ENCODE peak calls at places on chromosome 15, in eight cellular contexts. R, V, D, Q, S, X, C and U are unnamed samples.

GRCh38 chr15:85753261-85753660 is 41.5 kb downstream of the KLHL25 start:
- DNase-seq in R (no peak), V (no peak), D (no peak), Q (no peak), S (peak; percentile 33), X (no peak), C (no peak), U (no peak)

GRCh38 chr15:101014921-101015841 is 96.0 kb downstream of the LRRK1 start:
- DNase-seq in R (peak; percentile 76), V (peak; percentile 80), D (peak; percentile 22), Q (peak; percentile 77), S (peak; percentile 91), X (peak; percentile 50), C (peak; percentile 82), U (peak; percentile 95)

GRCh38 chr15:87362531-87362930 is 894.0 kb downstream of the NTRK3 start:
- DNase-seq in R (no peak), V (no peak), D (no peak), Q (no peak), S (no peak), X (peak; percentile 43), C (no peak), U (no peak)

GRCh38 chr15:49415638-49416037 is 7.4 kb upstream of the FGF7 start:
- DNase-seq in R (no peak), V (no peak), D (no peak), Q (no peak), S (no peak), X (peak; percentile 81), C (no peak), U (no peak)

GRCh38 chr15:64903331-64903950 is 8.3 kb upstream of the ANKDD1A start:
- DNase-seq in R (no peak), V (no peak), D (no peak), Q (no peak), S (no peak), X (no peak), C (no peak), U (no peak)

GRCh38 chr15:44584162-44584749 is 47.3 kb downstream of the EIF3J start:
- DNase-seq in R (peak; percentile 43), V (peak; percentile 54), D (peak; percentile 18), Q (peak; percentile 52), S (no peak), X (peak; percentile 9), C (no peak), U (peak; percentile 63)

GRCh38 chr15:48802867-48803266 is 8.0 kb downstream of the CEP152 start:
- DNase-seq in R (no peak), V (no peak), D (no peak), Q (no peak), S (no peak), X (peak; percentile 97), C (no peak), U (no peak)

GRCh38 chr15:65385868-65386253 is 8.1 kb upstream of the IGDCC3 start:
- DNase-seq in R (no peak), V (no peak), D (no peak), Q (no peak), S (no peak), X (no peak), C (no peak), U (no peak)

GRCh38 chr15:100831466-100831865 is 48.2 kb upstream of the ALDH1A3 start:
- DNase-seq in R (no peak), V (no peak), D (no peak), Q (no peak), S (no peak), X (no peak), C (no peak), U (no peak)

GRCh38 chr15:42148808-42149492 is 7.5 kb downstream of the PLA2G4F start:
- DNase-seq in R (peak; percentile 74), V (no peak), D (no peak), Q (no peak), S (no peak), X (no peak), C (no peak), U (peak; percentile 28)

GRCh38 chr15:100170280-100170654 is 171.5 kb downstream of the ADAMTS17 start:
- DNase-seq in R (no peak), V (no peak), D (no peak), Q (peak; percentile 44), S (no peak), X (no peak), C (no peak), U (peak; percentile 16)

GRCh38 chr15:45544266-45545023 is 21.9 kb upstream of the SLC30A4 start:
- DNase-seq in R (no peak), V (no peak), D (no peak), Q (no peak), S (no peak), X (no peak), C (no peak), U (no peak)

GRCh38 chr15:47301481-47301880 is 415.8 kb upstream of the SEMA6D start:
- DNase-seq in R (peak; percentile 39), V (no peak), D (no peak), Q (no peak), S (no peak), X (no peak), C (peak; percentile 87), U (no peak)

GRCh38 chr15:95850837-95851236 is 479.7 kb upstream of the NR2F2 start:
- DNase-seq in R (peak; percentile 13), V (no peak), D (no peak), Q (no peak), S (no peak), X (no peak), C (no peak), U (no peak)

DNA sequence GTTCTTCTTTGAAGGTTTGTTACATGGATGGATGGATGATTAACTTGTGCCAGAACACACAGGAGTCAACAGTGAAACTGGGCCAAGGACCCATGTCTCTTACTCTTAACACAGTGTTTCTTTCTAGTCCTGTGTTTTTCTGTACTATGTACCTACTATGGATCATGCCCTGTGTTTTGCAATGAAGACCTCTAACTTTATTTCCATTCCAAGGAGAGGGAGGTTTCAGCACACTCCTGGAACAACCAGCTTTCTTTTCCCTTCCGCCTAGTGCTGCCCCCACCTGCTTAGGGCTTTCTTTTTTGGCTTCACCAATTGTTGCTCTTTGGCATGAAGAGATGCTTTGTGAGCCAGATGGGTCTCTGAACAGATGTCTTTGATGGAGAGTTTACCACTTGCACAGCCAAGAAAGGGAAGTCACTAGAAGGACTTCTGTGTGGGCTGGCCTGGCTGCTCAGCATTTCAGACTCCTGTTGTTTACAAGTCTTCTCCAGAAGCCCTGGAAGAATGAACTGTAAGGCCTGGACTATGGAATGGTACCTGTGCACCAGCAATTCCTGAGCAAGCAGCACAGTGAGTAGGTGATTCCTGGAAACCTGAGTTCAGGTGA is 44.5 kb downstream of the SNAPC5 start:
- DNase-seq in R (no peak), V (no peak), D (no peak), Q (no peak), S (no peak), X (no peak), C (no peak), U (no peak)
- H3K4me3 ChIP-seq in R (no peak overlapping the region), V (no peak overlapping the region), D (no peak overlapping the region), Q (no peak overlapping the region), S (no peak overlapping the region), X (no peak overlapping the region), C (no peak overlapping the region), U (no peak overlapping the region)

GRCh38 chr15:30033211-30033610 is 49.5 kb upstream of the GOLGA8J start:
- DNase-seq in R (no peak), V (no peak), D (no peak), Q (no peak), S (no peak), X (no peak), C (no peak), U (no peak)

GRCh38 chr15:30030350-30030749 is 52.4 kb upstream of the GOLGA8J start:
- DNase-seq in R (no peak), V (no peak), D (no peak), Q (no peak), S (no peak), X (no peak), C (no peak), U (no peak)

GRCh38 chr15:30036304-30036703 is 46.5 kb upstream of the GOLGA8J start:
- DNase-seq in R (no peak), V (no peak), D (no peak), Q (no peak), S (no peak), X (no peak), C (no peak), U (no peak)

GRCh38 chr15:30038667-30039523 is 43.9 kb upstream of the GOLGA8J start:
- DNase-seq in R (no peak), V (no peak), D (no peak), Q (no peak), S (no peak), X (no peak), C (no peak), U (no peak)

DNA sequence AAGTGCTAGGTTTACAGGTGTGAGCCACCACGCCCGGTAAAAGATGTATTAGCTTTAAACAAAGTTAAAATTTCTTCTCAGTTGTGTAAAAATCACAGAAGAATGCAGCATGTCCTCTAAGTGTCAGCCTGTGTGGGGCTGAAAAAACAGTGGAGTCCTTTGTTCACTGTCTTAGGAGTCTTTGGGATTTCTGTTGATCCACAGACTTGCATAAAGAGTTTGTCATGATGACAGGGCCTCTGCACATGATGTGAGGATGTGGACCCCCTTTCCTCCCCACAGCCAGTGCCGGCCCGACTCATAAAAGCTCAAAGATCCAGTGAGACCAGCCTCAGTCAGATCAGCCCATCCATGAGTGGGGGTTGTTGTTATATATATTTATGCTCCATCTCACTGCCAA is 49.0 kb upstream of the GOLGA8J start:
- DNase-seq in R (no peak), V (no peak), D (no peak), Q (no peak), S (no peak), X (no peak), C (no peak), U (no peak)
- H3K27me3 ChIP-seq in R (no peaks in the 10 kb centered on the region), V (no peaks in the 10 kb centered on the region), D (no peaks in the 10 kb centered on the region), Q (no peaks in the 10 kb centered on the region), S (no peaks in the 10 kb centered on the region), X (no peaks in the 10 kb centered on the region), C (no peaks in the 10 kb centered on the region), U (no peaks in the 10 kb centered on the region)

GRCh38 chr15:31158858-31159569 is 57.5 kb upstream of the TRPM1 start:
- DNase-seq in R (no peak), V (no peak), D (no peak), Q (no peak), S (no peak), X (no peak), C (no peak), U (peak; percentile 33)
- H3K36me3 ChIP-seq in R (no peaks in the 10 kb centered on the region), V (no peaks in the 10 kb centered on the region), D (no peaks in the 10 kb centered on the region), Q (no peaks in the 10 kb centered on the region), S (no peaks in the 10 kb centered on the region), X (no peaks in the 10 kb centered on the region), C (no peaks in the 10 kb centered on the region), U (no peaks in the 10 kb centered on the region)

GRCh38 chr15:63600001-63600645 is 2.9 kb downstream of the FBXL22 start:
- DNase-seq in R (peak; percentile 39), V (no peak), D (no peak), Q (no peak), S (peak; percentile 82), X (no peak), C (no peak), U (peak; percentile 74)

GRCh38 chr15:63599401-63600000 is 2.3 kb downstream of the FBXL22 start:
- DNase-seq in R (peak; percentile 50), V (peak; percentile 82), D (peak; percentile 24), Q (peak; percentile 41), S (peak; percentile 90), X (peak; percentile 34), C (peak; percentile 85), U (peak; percentile 81)

GRCh38 chr15:63597033-63597790 is at the start of gene FBXL22:
- DNase-seq in R (peak; percentile 75), V (peak; percentile 61), D (no peak), Q (no peak), S (peak; percentile 80), X (peak; percentile 80), C (peak; percentile 75), U (no peak)

GRCh38 chr15:63597821-63598220 is 634 bp downstream of the FBXL22 start:
- DNase-seq in R (no peak), V (no peak), D (no peak), Q (no peak), S (no peak), X (no peak), C (no peak), U (no peak)

GRCh38 chr15:63598467-63599400 is 1.5 kb downstream of the FBXL22 start:
- DNase-seq in R (peak; percentile 76), V (no peak), D (no peak), Q (no peak), S (peak; percentile 75), X (peak; percentile 32), C (no peak), U (no peak)
- H3K4me3 ChIP-seq in R (no peak overlapping the region), V (no peak overlapping the region), D (no peak overlapping the region), Q (no peak overlapping the region), S (peak overlapping the region; percentile 0), X (no peak overlapping the region), C (peak overlapping the region; percentile 90), U (no peak overlapping the region)